ENCODE peak calls at places on chromosomes 2 and 18, in nine cellular contexts. I is stimulated activated CD8-positive, alpha-beta memory T cell treated with anti-CD3 and anti-CD28 coated beads, Interleukin-15, amount 100 ng/mL, for 24 hours; T is endothelial cell; X is left lobe of liver; H is H9; G is activated naive CD8-positive, alpha-beta T cell treated with anti-CD3 and anti-CD28 coated beads, Interleukin-2, amount 50 U/mL, for 24 hours; W is activated CD8-positive, alpha-beta memory T cell treated with anti-CD3 and anti-CD28 coated beads for 24 hours; Z is T follicular helper cell; F is activated naive CD4-positive, alpha-beta T cell treated with anti-CD3 and anti-CD28 coated beads for 36 hours. Q is an unnamed sample.

GRCh38 chr18:44723366-44723765 is 42.7 kb downstream of the SETBP1 start:
- DNase-seq in I (no peak), F (peak), X (no peak), W (no peak), H (no peak), Z (no peak), T (no peak), G (no peak), Q (no peak)

GRCh38 chr2:174699993-174700766 is 64.1 kb downstream of the CHRNA1 start:
- DNase-seq in G (peak), T (peak), H (no peak), I (no peak), F (peak), Z (no peak), W (peak), X (peak), Q (no peak)

GRCh38 chr18:58209326-58209725 is 165.3 kb downstream of the NEDD4L start:
- DNase-seq in X (no peak), H (no peak), W (no peak), T (no peak), G (no peak), I (no peak), Z (no peak), F (no peak), Q (no peak)

GRCh38 chr2:191617589-191617988 is 60.3 kb upstream of the NABP1 start:
- DNase-seq in I (no peak), T (no peak), W (no peak), Z (peak), G (peak), X (no peak), H (no peak), F (peak), Q (no peak)

GRCh38 chr18:78704960-78705600 is 274.5 kb upstream of the SALL3 start:
- DNase-seq in I (no peak), T (no peak), W (no peak), X (no peak), F (no peak), G (no peak), H (no peak), Z (no peak), Q (no peak)

GRCh38 chr18:36381075-36381474 is 83.6 kb downstream of the FHOD3 start:
- DNase-seq in T (no peak), I (no peak), W (no peak), X (no peak), F (no peak), H (no peak), G (no peak), Z (no peak), Q (no peak)

GRCh38 chr2:9189901-9190300 is 16.7 kb upstream of the ASAP2 start:
- DNase-seq in W (no peak), I (no peak), G (no peak), Z (no peak), X (no peak), T (no peak), H (no peak), F (no peak), Q (no peak)

GRCh38 chr2:153986488-153987229 is 114.9 kb downstream of the GALNT13 start:
- DNase-seq in X (no peak), H (no peak), G (no peak), I (no peak), Z (no peak), W (no peak), F (no peak), T (no peak), Q (no peak)

GRCh38 chr2:220090050-220090449 is 462.6 kb downstream of the SLC4A3 start:
- DNase-seq in I (no peak), G (no peak), F (no peak), X (no peak), T (no peak), Z (no peak), W (no peak), H (no peak), Q (no peak)

GRCh38 chr2:38653715-38654494 is 12.0 kb upstream of the GALM start:
- DNase-seq in G (peak), T (no peak), I (no peak), Z (no peak), F (peak), W (peak), H (no peak), X (peak), Q (no peak)

GRCh38 chr2:241150660-241151530 is 628 bp downstream of the PPP1R7 start:
- DNase-seq in G (no peak), Z (no peak), H (no peak), I (no peak), F (no peak), X (no peak), T (no peak), W (no peak), Q (no peak)

GRCh38 chr2:217291259-217291658 is 431.4 kb upstream of the TNP1 start:
- DNase-seq in H (no peak), Z (no peak), T (no peak), G (no peak), X (no peak), F (no peak), W (no peak), I (no peak), Q (no peak)

GRCh38 chr2:19540739-19541503 is 182.5 kb upstream of the OSR1 start:
- DNase-seq in F (no peak), T (no peak), Z (no peak), X (peak), I (no peak), H (no peak), W (no peak), G (no peak), Q (no peak)

GRCh38 chr2:95062716-95063400 is 37.4 kb downstream of the MAL start:
- DNase-seq in Z (no peak), X (peak), H (no peak), G (no peak), F (no peak), W (peak), I (no peak), T (no peak), Q (no peak)

GRCh38 chr2:88834376-88834775 is 142.9 kb downstream of the RPIA start:
- DNase-seq in T (no peak), W (no peak), H (no peak), I (no peak), Z (no peak), X (no peak), G (no peak), F (no peak), Q (no peak)

GRCh38 chr2:174024524-174025270 is 59.5 kb upstream of the SP3 start:
- DNase-seq in H (no peak), W (no peak), I (no peak), T (no peak), F (no peak), G (no peak), Z (no peak), X (no peak), Q (no peak)

GRCh38 chr2:54588244-54588899 is 132.2 kb downstream of the SPTBN1 start:
- DNase-seq in W (no peak), F (no peak), Z (no peak), H (no peak), I (no peak), X (no peak), T (no peak), G (no peak), Q (no peak)

GRCh38 chr2:142037744-142038143 is 93.1 kb downstream of the LRP1B start:
- DNase-seq in F (no peak), I (no peak), G (no peak), W (no peak), H (no peak), Z (no peak), X (no peak), T (peak), Q (no peak)

GRCh38 chr2:61254536-61254935 is 92.5 kb downstream of the C2orf74 start:
- DNase-seq in G (no peak), I (no peak), Z (no peak), X (no peak), H (no peak), T (no peak), W (no peak), F (no peak), Q (no peak)

GRCh38 chr2:242015366-242016065 is 146.0 kb downstream of the RTP5 start:
- DNase-seq in W (no peak), F (no peak), I (no peak), X (peak), Z (no peak), G (no peak), H (no peak), T (no peak), Q (no peak)

GRCh38 chr18:77267957-77268356 is 18.3 kb downstream of the GALR1 start:
- DNase-seq in G (no peak), W (no peak), F (no peak), H (no peak), I (no peak), Z (no peak), X (no peak), T (no peak), Q (no peak)

GRCh38 chr2:122563781-122564180 is 808.3 kb downstream of the TSN start:
- DNase-seq in Z (no peak), X (no peak), H (no peak), G (no peak), T (no peak), W (no peak), F (no peak), I (no peak), Q (no peak)

GRCh38 chr2:42844901-42845685 is 52.7 kb upstream of the HAAO start:
- DNase-seq in Z (no peak), T (no peak), F (no peak), G (no peak), W (no peak), H (no peak), I (no peak), X (no peak), Q (no peak)

GRCh38 chr18:37805773-37806380 is 240.3 kb upstream of the CELF4 start:
- DNase-seq in I (no peak), H (no peak), G (no peak), X (no peak), T (no peak), W (no peak), Z (no peak), F (no peak), Q (no peak)